ENCODE peak calls at places on chromosomes 3 and 15, in ten cellular contexts. M is CD8-positive, alpha-beta T cell; I is thoracic aorta; W is MM.1S; S is mesendoderm; L is adrenal gland; Y is HCT116; H is fibroblast of lung; J is stomach; A is Panc1. O is an unnamed sample.
A peak's percentile ranks its signal among the peaks of the same experiment; 100 is the strongest.

GRCh38 chr3:126266291-126266840 is 86.0 kb upstream of the ALDH1L1 start:
- DNase-seq in M (no peak), I (peak; percentile 62), W (no peak), S (peak; percentile 62), L (no peak), Y (no peak), H (peak; percentile 68), J (peak; percentile 87), A (no peak), O (no peak)

GRCh38 chr3:61646851-61647525 is 85.6 kb downstream of the PTPRG start:
- DNase-seq in M (no peak), I (no peak), W (no peak), S (no peak), L (no peak), Y (no peak), H (peak; percentile 56), J (no peak), A (no peak), O (no peak)

GRCh38 chr15:49758456-49758855 is 137.6 kb downstream of the DTWD1 start:
- DNase-seq in M (no peak), I (no peak), W (no peak), S (no peak), L (no peak), Y (no peak), H (no peak), J (no peak), A (no peak), O (no peak)

GRCh38 chr3:85576801-85577200 is 618.0 kb downstream of the CADM2 start:
- DNase-seq in M (no peak), I (no peak), W (no peak), S (no peak), L (no peak), Y (no peak), H (no peak), J (no peak), A (no peak), O (no peak)

GRCh38 chr15:70048578-70048977 is 49.1 kb downstream of the TLE3 start:
- DNase-seq in M (no peak), I (no peak), W (no peak), S (no peak), L (no peak), Y (no peak), H (no peak), J (no peak), A (no peak), O (no peak)

GRCh38 chr3:60855250-60855649 is 396.0 kb downstream of the FHIT start:
- DNase-seq in M (no peak), I (no peak), W (no peak), S (no peak), L (no peak), Y (no peak), H (no peak), J (no peak), A (no peak), O (no peak)

GRCh38 chr3:120908030-120908802 is at the start of gene STXBP5L:
- DNase-seq in M (no peak), I (no peak), W (peak; percentile 95), S (peak; percentile 99), L (peak; percentile 95), Y (peak; percentile 27), H (peak; percentile 51), J (peak; percentile 82), A (no peak), O (peak; percentile 94)

GRCh38 chr3:49454457-49454856 is 15.6 kb upstream of the DAG1 start:
- DNase-seq in M (no peak), I (no peak), W (no peak), S (peak; percentile 91), L (no peak), Y (peak; percentile 52), H (no peak), J (peak; percentile 61), A (no peak), O (peak; percentile 74)

DNA sequence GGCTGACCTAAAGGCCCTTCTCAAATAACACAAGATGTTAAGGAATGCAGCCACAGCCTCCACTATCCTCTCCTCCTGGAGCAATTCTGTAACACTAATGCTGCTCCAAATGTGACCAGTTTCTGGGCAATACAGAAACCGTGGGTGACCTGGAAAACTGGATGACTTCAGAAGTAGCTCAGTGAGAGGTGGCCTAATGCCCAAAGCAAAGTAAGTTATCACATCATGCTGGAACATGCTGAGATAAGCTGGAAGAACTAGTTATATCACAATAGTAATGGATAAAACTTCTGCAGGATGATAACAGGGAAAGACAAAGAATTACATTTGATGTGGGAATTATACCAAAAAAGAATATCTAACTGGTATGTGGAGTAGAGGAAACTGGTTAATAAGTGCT is 72.0 kb downstream of the DHX30 start:
- DNase-seq in M (no peak), I (no peak), W (no peak), S (no peak), L (no peak), Y (no peak), H (no peak), J (no peak), A (no peak), O (no peak)
- H3K4me3 ChIP-seq in M (no peak overlapping the region), I (no peak overlapping the region), W (no peak overlapping the region), S (no peak overlapping the region), L (no peak overlapping the region), Y (no peak overlapping the region), H (no peak overlapping the region), J (no peak overlapping the region), A (no peak overlapping the region), O (no peak overlapping the region)

GRCh38 chr15:44569316-44569715 is 32.4 kb downstream of the EIF3J start:
- DNase-seq in M (no peak), I (no peak), W (no peak), S (no peak), L (no peak), Y (no peak), H (no peak), J (no peak), A (no peak), O (no peak)

GRCh38 chr15:44568338-44568737 is 31.4 kb downstream of the EIF3J start:
- DNase-seq in M (no peak), I (no peak), W (no peak), S (no peak), L (no peak), Y (no peak), H (no peak), J (no peak), A (no peak), O (no peak)

GRCh38 chr15:44566176-44566575 is 29.2 kb downstream of the EIF3J start:
- DNase-seq in M (no peak), I (no peak), W (no peak), S (no peak), L (no peak), Y (no peak), H (no peak), J (no peak), A (no peak), O (no peak)

GRCh38 chr15:44565387-44566169 is 28.6 kb downstream of the EIF3J start:
- DNase-seq in M (no peak), I (no peak), W (no peak), S (no peak), L (no peak), Y (no peak), H (no peak), J (no peak), A (no peak), O (no peak)
- H3K27ac ChIP-seq in M (no peak overlapping the region), I (no peak overlapping the region), W (no peak overlapping the region), S (no peak overlapping the region), L (no peak overlapping the region), Y (no peak overlapping the region), H (no peak overlapping the region), J (no peak overlapping the region), A (no peak overlapping the region), O (no peak overlapping the region)

DNA sequence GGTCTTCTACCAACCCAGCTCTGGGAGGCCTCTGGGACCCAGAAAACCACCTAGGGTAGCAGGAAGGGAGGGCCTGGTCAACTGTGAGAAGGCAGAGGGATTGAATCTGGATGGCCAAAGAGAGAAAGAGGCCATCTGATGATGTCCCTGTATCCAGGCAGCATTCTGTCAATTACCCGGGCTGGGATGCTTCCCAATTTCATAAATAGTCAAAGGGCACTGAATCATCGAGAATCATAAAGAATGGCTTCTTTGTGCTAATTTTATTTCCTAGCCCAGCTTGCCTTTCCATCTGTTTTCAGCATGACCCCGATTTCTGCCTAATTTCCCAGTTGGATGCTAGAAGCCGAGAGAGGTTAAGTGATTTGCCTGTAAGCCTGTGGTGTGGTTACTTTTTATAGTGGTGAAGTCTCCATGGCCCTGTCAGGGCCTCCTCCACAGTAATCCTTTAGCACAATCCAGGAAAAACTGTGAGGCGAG is 129.2 kb downstream of the FAM43A start:
- DNase-seq in M (no peak), I (no peak), W (no peak), S (no peak), L (no peak), Y (no peak), H (peak; percentile 6), J (no peak), A (no peak), O (no peak)
- H3K27me3 ChIP-seq in M (no peaks in the 10 kb centered on the region), I (no peaks in the 10 kb centered on the region), W (no peaks in the 10 kb centered on the region), S (no peaks in the 10 kb centered on the region), L (no peaks in the 10 kb centered on the region), Y (peaks cover 4% of the 10 kb centered on the region), H (no peaks in the 10 kb centered on the region), J (no peaks in the 10 kb centered on the region), A (no peaks in the 10 kb centered on the region), O (no peaks in the 10 kb centered on the region)

GRCh38 chr15:40062816-40063562 is 24.0 kb upstream of the SRP14 start:
- DNase-seq in M (no peak), I (no peak), W (no peak), S (no peak), L (no peak), Y (no peak), H (no peak), J (no peak), A (no peak), O (no peak)

GRCh38 chr15:40063563-40064011 is 24.6 kb upstream of the SRP14 start:
- DNase-seq in M (no peak), I (no peak), W (no peak), S (no peak), L (no peak), Y (no peak), H (peak; percentile 46), J (no peak), A (peak; percentile 88), O (no peak)

GRCh38 chr15:40059821-40060220 is 20.8 kb upstream of the SRP14 start:
- DNase-seq in M (no peak), I (no peak), W (no peak), S (no peak), L (peak; percentile 50), Y (no peak), H (no peak), J (no peak), A (no peak), O (no peak)

GRCh38 chr15:40060241-40060961 is 21.4 kb upstream of the SRP14 start:
- DNase-seq in M (no peak), I (no peak), W (no peak), S (no peak), L (peak; percentile 36), Y (no peak), H (no peak), J (no peak), A (no peak), O (no peak)

DNA sequence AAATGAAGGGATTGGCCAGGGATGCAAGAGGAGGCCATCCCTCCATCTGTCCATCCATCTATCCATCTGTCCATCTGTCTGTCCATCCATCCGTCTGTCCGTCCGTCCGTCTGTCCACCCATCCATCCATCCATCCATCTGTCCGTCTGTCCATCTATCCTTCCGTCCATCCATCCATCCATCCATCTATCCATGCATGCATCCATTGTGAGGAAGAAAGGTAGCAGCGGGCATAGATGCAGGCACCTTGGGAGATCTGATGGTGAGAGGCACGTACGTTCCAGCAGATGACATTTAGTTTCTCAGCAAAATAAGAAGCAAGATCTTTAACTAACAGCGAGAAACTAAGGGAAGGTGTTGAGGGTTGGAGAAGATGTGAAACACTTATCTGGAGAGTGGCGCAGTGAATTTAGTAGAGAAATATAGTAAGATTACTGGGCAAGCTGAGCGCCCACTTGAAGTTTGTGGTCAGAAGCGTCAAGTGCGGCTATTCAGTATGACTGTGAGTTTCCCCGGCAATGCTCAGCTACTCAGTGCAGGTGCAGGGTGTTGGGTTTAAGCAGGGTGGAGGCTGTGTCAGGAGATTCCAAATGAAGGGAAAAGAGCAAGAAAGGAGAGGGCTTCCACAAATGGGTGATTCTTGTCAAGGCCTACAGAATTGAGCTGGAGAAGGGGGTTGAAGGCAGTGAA is 22.4 kb upstream of the SRP14 start:
- DNase-seq in M (no peak), I (no peak), W (no peak), S (no peak), L (peak; percentile 36), Y (no peak), H (no peak), J (no peak), A (no peak), O (no peak)
- H3K4me3 ChIP-seq in M (no peak overlapping the region), I (no peak overlapping the region), W (no peak overlapping the region), S (no peak overlapping the region), L (no peak overlapping the region), Y (no peak overlapping the region), H (no peak overlapping the region), J (no peak overlapping the region), A (no peak overlapping the region), O (no peak overlapping the region)

O was measured in WERI-Rb-1.